ENCODE peak calls at places on chromosomes 1 and 21, in five cellular contexts. B, H, Y, E and O are unnamed samples.

GRCh38 chr21:33974513-33975468 is 59.2 kb upstream of the ATP5PO start:
- DNase-seq in B (no peak), H (no peak), Y (no peak), E (no peak), O (no peak)

GRCh38 chr1:145690587-145691558 is 16.3 kb downstream of the PDZK1 start:
- DNase-seq in B (no peak), H (peak), Y (peak), E (peak), O (peak)

GRCh38 chr1:107225706-107226105 is 84.9 kb downstream of the NTNG1 start:
- DNase-seq in B (no peak), H (no peak), Y (no peak), E (no peak), O (no peak)

GRCh38 chr1:44038876-44039657 is 7.8 kb upstream of the SLC6A9 start:
- DNase-seq in B (no peak), H (no peak), Y (no peak), E (no peak), O (peak)

GRCh38 chr1:75233302-75233929 is 99.2 kb downstream of the LHX8 start:
- DNase-seq in B (no peak), H (peak), Y (no peak), E (peak), O (peak)

GRCh38 chr1:7302873-7303272 is 468.2 kb upstream of the VAMP3 start:
- DNase-seq in B (no peak), H (no peak), Y (no peak), E (no peak), O (no peak)

GRCh38 chr21:44765231-44766013 is 36.2 kb downstream of the UBE2G2 start:
- DNase-seq in B (no peak), H (no peak), Y (no peak), E (peak), O (no peak)

GRCh38 chr1:45954401-45954847 is 151.0 kb downstream of the MAST2 start:
- DNase-seq in B (no peak), H (peak), Y (no peak), E (peak), O (peak)

GRCh38 chr21:44753357-44753756 is 42.0 kb upstream of the TSPEAR start:
- DNase-seq in B (no peak), H (no peak), Y (no peak), E (no peak), O (no peak)

GRCh38 chr1:232891656-232892317 is 58.6 kb upstream of the NTPCR start:
- DNase-seq in B (no peak), H (peak), Y (no peak), E (peak), O (no peak)

GRCh38 chr1:248098529-248098928 is 3.5 kb downstream of the OR2L13 start:
- DNase-seq in B (no peak), H (no peak), Y (no peak), E (no peak), O (no peak)

GRCh38 chr1:235972316-235973090 is 92.4 kb downstream of the NID1 start:
- DNase-seq in B (no peak), H (peak), Y (peak), E (peak), O (peak)

GRCh38 chr1:66731462-66731861 is 20.8 kb upstream of the DYNLT5 start:
- DNase-seq in B (no peak), H (no peak), Y (no peak), E (no peak), O (no peak)

GRCh38 chr1:48859429-48859828 is 82.7 kb upstream of the BEND5 start:
- DNase-seq in B (no peak), H (peak), Y (no peak), E (peak), O (no peak)

GRCh38 chr21:38807987-38808386 is 2.3 kb downstream of the ETS2 start:
- DNase-seq in B (no peak), H (peak), Y (no peak), E (no peak), O (no peak)

GRCh38 chr1:156579472-156579871 is at the start of gene TTC24:
- DNase-seq in B (no peak), H (no peak), Y (no peak), E (no peak), O (no peak)

GRCh38 chr1:150162862-150163706 is 13.4 kb downstream of the PLEKHO1 start:
- DNase-seq in B (peak), H (peak), Y (peak), E (peak), O (peak)

GRCh38 chr1:204723131-204723787 is 37.7 kb upstream of the LRRN2 start:
- DNase-seq in B (no peak), H (no peak), Y (no peak), E (no peak), O (no peak)

GRCh38 chr1:244815600-244816099 is 19.8 kb upstream of the COX20 start:
- DNase-seq in B (peak), H (no peak), Y (no peak), E (no peak), O (no peak)

GRCh38 chr1:228434674-228435073 is 18.0 kb upstream of the TRIM17 start:
- DNase-seq in B (no peak), H (peak), Y (no peak), E (peak), O (no peak)

GRCh38 chr1:241186716-241187115 is 170.3 kb downstream of the RGS7 start:
- DNase-seq in B (no peak), H (peak), Y (no peak), E (no peak), O (no peak)

GRCh38 chr1:151475175-151475574 is 15.9 kb upstream of the POGZ start:
- DNase-seq in B (no peak), H (no peak), Y (no peak), E (no peak), O (no peak)

GRCh38 chr1:25858494-25858893 is 763 bp downstream of the AUNIP start:
- DNase-seq in B (no peak), H (no peak), Y (no peak), E (no peak), O (no peak)

GRCh38 chr1:16989676-16990391 is 9.4 kb upstream of the MFAP2 start:
- DNase-seq in B (no peak), H (no peak), Y (no peak), E (no peak), O (no peak)

GRCh38 chr1:22908880-22909426 is 63.7 kb downstream of the LACTBL1 start:
- DNase-seq in B (no peak), H (no peak), Y (no peak), E (no peak), O (no peak)

GRCh38 chr1:205287076-205287475 is 34.5 kb downstream of the NUAK2 start:
- DNase-seq in B (no peak), H (no peak), Y (no peak), E (no peak), O (no peak)

GRCh38 chr21:23534833-23535232 is 2072.4 kb downstream of the MRPL39 start:
- DNase-seq in B (no peak), H (no peak), Y (no peak), E (no peak), O (no peak)

GRCh38 chr1:211920141-211920572 is 89.6 kb upstream of the LPGAT1 start:
- DNase-seq in B (no peak), H (peak), Y (no peak), E (peak), O (peak)

GRCh38 chr1:187306671-187307415 is 478.1 kb downstream of the PLA2G4A start:
- DNase-seq in B (no peak), H (no peak), Y (no peak), E (no peak), O (no peak)

GRCh38 chr1:84367219-84367618 is 31.1 kb upstream of the DNASE2B start:
- DNase-seq in B (no peak), H (no peak), Y (no peak), E (no peak), O (no peak)

GRCh38 chr21:42299324-42300044 is 15.7 kb downstream of the TFF3 start:
- DNase-seq in B (no peak), H (no peak), Y (no peak), E (no peak), O (no peak)

GRCh38 chr1:43978551-43979260 is at the start of gene B4GALT2:
- DNase-seq in B (no peak), H (no peak), Y (peak), E (peak), O (no peak)

GRCh38 chr1:159775716-159776115 is 5.0 kb upstream of the DUSP23 start:
- DNase-seq in B (no peak), H (no peak), Y (no peak), E (peak), O (no peak)

GRCh38 chr1:30929944-30930525 is 21.5 kb upstream of the SDC3 start:
- DNase-seq in B (no peak), H (no peak), Y (no peak), E (no peak), O (no peak)

GRCh38 chr1:30928171-30928570 is 19.6 kb upstream of the SDC3 start:
- DNase-seq in B (no peak), H (no peak), Y (no peak), E (no peak), O (no peak)

GRCh38 chr1:30928789-30929134 is 20.2 kb upstream of the SDC3 start:
- DNase-seq in B (no peak), H (no peak), Y (no peak), E (no peak), O (no peak)

GRCh38 chr1:30930631-30931173 is 22.1 kb upstream of the SDC3 start:
- DNase-seq in B (no peak), H (no peak), Y (no peak), E (no peak), O (no peak)

DNA sequence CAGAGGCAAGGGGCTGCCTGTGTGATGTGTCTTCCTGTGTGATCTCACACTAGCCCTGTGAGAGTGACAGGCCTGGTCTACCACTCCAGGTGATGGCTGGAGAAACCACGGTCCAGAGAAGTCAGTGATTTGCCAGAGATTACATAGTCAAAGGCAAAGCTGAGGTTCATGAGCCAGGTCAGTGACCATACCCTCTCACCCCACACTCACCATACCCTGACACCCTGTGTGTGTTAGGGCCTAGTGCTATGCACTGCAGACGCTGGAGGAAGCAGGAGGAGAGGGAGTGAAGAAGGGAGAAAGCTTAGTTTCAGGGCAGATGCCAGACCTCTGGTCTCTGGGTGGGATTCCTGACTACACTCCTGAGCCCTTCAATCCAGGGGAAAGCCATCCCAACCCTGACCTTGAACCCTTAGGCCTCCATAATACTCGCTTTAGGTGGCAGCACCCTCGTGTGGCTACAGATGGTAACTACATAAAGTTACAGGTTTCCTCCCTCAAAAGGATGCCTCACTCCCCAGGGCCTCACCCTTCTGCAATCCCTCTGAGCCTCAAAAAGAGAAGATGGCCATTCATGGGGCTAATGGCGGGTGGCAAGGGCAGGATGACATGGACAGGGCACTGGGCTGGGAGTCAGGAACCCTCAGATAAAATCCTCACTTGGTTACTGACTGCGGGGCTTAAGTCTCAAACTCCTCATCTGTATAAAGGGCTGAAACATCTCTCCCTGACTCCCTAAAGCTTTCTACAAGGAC is 20.8 kb upstream of the SDC3 start:
- DNase-seq in B (peak), H (peak), Y (peak), E (peak), O (peak)
- TF ChIP-seq CTCF in B (peak), H (peak), Y (peak), E (peak), O (peak)

DNA sequence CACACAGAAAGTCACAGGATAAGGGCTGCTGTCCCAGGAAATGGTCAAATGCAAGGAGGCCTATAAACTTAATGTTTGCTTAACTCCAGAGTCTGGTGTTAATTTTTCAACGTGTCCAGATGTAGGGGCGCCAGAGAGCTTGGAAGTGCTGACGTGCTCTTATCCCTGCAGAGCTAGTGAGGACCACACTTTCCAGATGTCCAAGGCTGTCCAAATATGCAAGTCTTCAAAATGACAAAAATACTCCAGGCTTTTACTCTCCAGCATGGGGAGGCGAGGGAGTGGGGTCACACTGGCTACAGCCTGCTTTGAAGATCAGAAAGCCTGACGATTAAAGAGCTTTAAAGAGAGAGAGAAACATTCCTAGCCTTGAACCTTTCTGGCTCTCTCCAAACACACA is 57.6 kb downstream of the ABCA4 start:
- DNase-seq in B (no peak), H (peak), Y (no peak), E (peak), O (peak)
- TF ChIP-seq CTCF in B (peak), H (peak), Y (no peak), E (peak), O (peak)

DNA sequence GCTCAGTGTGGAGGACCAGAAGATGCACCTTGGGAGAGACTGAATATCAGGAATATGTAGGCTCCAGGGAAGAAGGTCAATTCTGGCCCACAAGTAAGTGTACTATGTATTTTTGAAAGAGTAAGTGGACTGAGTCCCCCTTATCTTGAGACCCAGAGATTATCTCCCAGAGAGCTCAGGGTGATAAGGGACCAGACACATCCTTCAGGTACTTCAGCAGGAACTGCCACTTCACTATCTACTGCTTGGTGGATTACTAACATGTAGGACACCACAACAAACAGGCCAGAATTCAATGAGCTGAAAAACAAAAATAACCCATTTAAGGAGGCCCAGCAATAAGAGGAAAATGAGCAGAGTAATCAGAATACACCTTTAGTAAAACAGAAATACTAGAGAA is 119.2 kb downstream of the ZNF644 start:
- DNase-seq in B (no peak), H (no peak), Y (no peak), E (no peak), O (no peak)
- TF ChIP-seq CTCF in B (no peak), H (no peak), Y (no peak), E (no peak), O (no peak)

GRCh38 chr1:197903196-197903514 is 725 bp downstream of the C1orf53 start:
- DNase-seq in B (no peak), H (no peak), Y (no peak), E (no peak), O (no peak)

GRCh38 chr1:197904126-197904787 is 1.8 kb downstream of the C1orf53 start:
- DNase-seq in B (no peak), H (no peak), Y (no peak), E (no peak), O (no peak)

GRCh38 chr1:197902131-197902453 is 338 bp upstream of the C1orf53 start:
- DNase-seq in B (no peak), H (no peak), Y (no peak), E (no peak), O (no peak)

GRCh38 chr1:197905699-197906351 is 3.4 kb downstream of the C1orf53 start:
- DNase-seq in B (no peak), H (no peak), Y (no peak), E (no peak), O (no peak)

GRCh38 chr1:197902454-197903195 is at the start of gene C1orf53:
- DNase-seq in B (no peak), H (peak), Y (peak), E (peak), O (peak)
- TF ChIP-seq CTCF in B (no peak), H (no peak), Y (no peak), E (no peak), O (no peak)

GRCh38 chr21:10425856-10426255 is 95.5 kb upstream of the TPTE start:
- DNase-seq in B (no peak), H (no peak), Y (no peak), E (no peak), O (no peak)
- TF ChIP-seq CTCF in B (no peak), H (no peak), Y (no peak), E (no peak), O (no peak)

GRCh38 chr1:189682591-189682990 is 795.1 kb downstream of the BRINP3 start:
- DNase-seq in B (no peak), H (no peak), Y (no peak), E (no peak), O (no peak)

GRCh38 chr1:189673223-189673622 is 804.4 kb downstream of the BRINP3 start:
- DNase-seq in B (no peak), H (no peak), Y (no peak), E (peak), O (no peak)

GRCh38 chr1:189681252-189681919 is 796.3 kb downstream of the BRINP3 start:
- DNase-seq in B (no peak), H (no peak), Y (no peak), E (no peak), O (no peak)

GRCh38 chr1:189678779-189679178 is 798.9 kb downstream of the BRINP3 start:
- DNase-seq in B (no peak), H (no peak), Y (no peak), E (peak), O (no peak)
- TF ChIP-seq CTCF in B (no peak), H (no peak), Y (no peak), E (no peak), O (peak)

DNA sequence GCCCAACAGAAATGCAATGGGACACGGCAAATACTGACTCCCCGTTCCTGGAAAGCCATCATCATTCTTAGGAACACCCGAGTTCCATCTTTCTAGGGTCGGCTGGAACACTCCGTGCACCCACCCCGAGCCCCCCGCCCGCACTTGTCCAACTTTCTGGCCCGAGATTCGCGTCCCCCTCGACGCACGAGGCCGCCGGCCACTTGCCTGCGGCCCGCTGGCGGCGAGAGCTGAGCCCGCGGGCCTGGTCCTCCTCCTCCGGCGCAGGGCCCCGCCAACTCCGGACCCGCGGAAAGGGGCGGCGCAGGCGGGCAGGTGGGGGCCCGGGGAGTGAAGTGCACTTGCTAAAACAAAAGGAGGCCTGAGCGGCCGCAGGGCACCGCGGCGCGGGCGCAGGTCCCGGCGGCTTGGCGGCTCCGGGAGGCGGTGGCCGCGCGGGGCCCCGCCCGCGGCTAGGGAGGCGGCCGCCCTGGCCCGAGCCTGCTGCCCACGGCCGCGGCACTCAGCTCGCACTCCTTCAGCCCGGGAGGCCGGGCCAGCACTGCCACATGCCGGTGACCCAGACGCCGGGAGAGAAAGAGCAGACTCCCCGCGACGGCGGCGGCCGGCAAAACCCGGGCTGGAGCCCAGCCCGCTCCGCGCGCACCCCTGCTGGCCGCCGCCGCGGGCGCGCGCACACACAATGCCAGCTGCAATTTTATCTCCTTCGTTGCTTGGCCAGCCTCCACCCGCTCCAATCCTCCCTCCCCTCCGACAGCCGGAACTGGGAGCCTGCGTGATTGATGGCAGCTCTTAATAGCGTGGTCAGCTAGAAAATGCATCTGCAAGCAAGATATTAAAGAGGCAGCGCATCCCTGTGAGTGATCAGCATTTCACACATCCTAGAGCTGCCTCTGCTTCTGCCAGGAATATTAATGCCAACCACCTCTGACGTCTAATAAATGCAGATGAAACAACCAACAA is 114.3 kb downstream of the RERE start:
- DNase-seq in B (peak), H (peak), Y (peak), E (peak), O (peak)
- TF ChIP-seq CTCF in B (peak), H (no peak), Y (no peak), E (no peak), O (peak)